ENCODE peak calls at places on chromosomes 1 and 21, in six cellular contexts. B is KG1; F is H7; Y is stimulated activated CD4-positive, alpha-beta T cell treated with anti-CD3 and anti-CD28 coated beads, Interleukin-1b, Interleukin-23, amount 100 ng/mL, for 1 hour; U is ACHN; W is NCI-H2029. P is an unnamed sample.

GRCh38 chr1:158362501-158362900 is 8.8 kb downstream of the CD1E start:
- DNase-seq in B (no peak), F (no peak), Y (no peak), U (no peak), W (no peak), P (no peak)

GRCh38 chr21:33386222-33386784 is 16.9 kb upstream of the IFNGR2 start:
- DNase-seq in B (no peak), F (peak), Y (no peak), U (no peak), W (no peak), P (peak)

GRCh38 chr1:226979517-226980121 is 39.5 kb downstream of the COQ8A start:
- DNase-seq in B (no peak), F (peak), Y (no peak), U (no peak), W (no peak), P (no peak)

GRCh38 chr1:109787211-109787844 is 23.6 kb upstream of the EPS8L3 start:
- DNase-seq in B (no peak), F (no peak), Y (no peak), U (no peak), W (no peak), P (no peak)

GRCh38 chr1:178542554-178543290 is 29.8 kb downstream of the TEX35 start:
- DNase-seq in B (peak), F (peak), Y (peak), U (peak), W (no peak), P (peak)

GRCh38 chr1:19113362-19114092 is 96.5 kb downstream of the UBR4 start:
- DNase-seq in B (peak), F (peak), Y (no peak), U (peak), W (no peak), P (peak)

GRCh38 chr1:234745844-234746797 is 136.1 kb upstream of the IRF2BP2 start:
- DNase-seq in B (no peak), F (peak), Y (no peak), U (peak), W (no peak), P (no peak)

GRCh38 chr1:11563560-11564069 is 84.7 kb downstream of the DISP3 start:
- DNase-seq in B (peak), F (peak), Y (no peak), U (no peak), W (no peak), P (peak)

GRCh38 chr1:53548031-53548491 is 88.9 kb downstream of the DMRTB1 start:
- DNase-seq in B (no peak), F (no peak), Y (no peak), U (no peak), W (no peak), P (no peak)

GRCh38 chr1:15249032-15249601 is 2.1 kb downstream of the FHAD1 start:
- DNase-seq in B (no peak), F (no peak), Y (no peak), U (no peak), W (no peak), P (no peak)

P was measured in CMK.